ENCODE peak calls at places on chromosomes 1 and 21, in five cellular contexts. V, C, U, N and F are unnamed samples.
A peak's percentile ranks its signal among the peaks of the same experiment; 100 is the strongest.

GRCh38 chr1:231139659-231140650 is 21.9 kb upstream of the TRIM67 start:
- DNase-seq in N (no peak), C (no peak), U (no peak), V (no peak), F (no peak)

GRCh38 chr1:35567947-35568558 is 5.1 kb upstream of the TFAP2E start:
- DNase-seq in N (no peak), C (no peak), U (no peak), V (no peak), F (no peak)

GRCh38 chr1:111515291-111516007 is 12.0 kb upstream of the ADORA3 start:
- DNase-seq in V (peak; percentile 65), U (no peak), C (no peak), N (no peak), F (no peak)

GRCh38 chr21:18529253-18529652 is 125.7 kb upstream of the TMPRSS15 start:
- DNase-seq in N (no peak), U (no peak), V (no peak), C (peak; percentile 94), F (peak; percentile 58)

GRCh38 chr1:46724991-46725735 is 6.2 kb upstream of the EFCAB14 start:
- DNase-seq in C (peak; percentile 76), V (peak; percentile 79), U (peak; percentile 71), N (peak; percentile 74), F (peak; percentile 96)

GRCh38 chr1:176141449-176141848 is 65.6 kb downstream of the COP1 start:
- DNase-seq in C (no peak), V (no peak), N (no peak), U (no peak), F (no peak)

GRCh38 chr1:47330212-47330611 is 3.4 kb upstream of the CMPK1 start:
- DNase-seq in N (no peak), V (no peak), C (no peak), U (no peak), F (no peak)

GRCh38 chr1:10642403-10643080 is 153.9 kb downstream of the CASZ1 start:
- DNase-seq in N (no peak), U (no peak), C (no peak), V (no peak), F (no peak)

GRCh38 chr1:17403081-17403480 is 31.1 kb downstream of the PADI6 start:
- DNase-seq in N (no peak), C (no peak), U (no peak), V (no peak), F (no peak)

GRCh38 chr1:43671626-43672330 is 21.8 kb downstream of the KDM4A start:
- DNase-seq in C (no peak), N (no peak), U (no peak), V (no peak), F (no peak)

GRCh38 chr1:25875856-25876692 is 566 bp upstream of the PAQR7 start:
- DNase-seq in U (peak; percentile 80), N (no peak), V (peak; percentile 72), C (no peak), F (no peak)

GRCh38 chr21:19713324-19713723 is 1284.9 kb upstream of the NCAM2 start:
- DNase-seq in C (no peak), U (no peak), V (no peak), N (no peak), F (no peak)

GRCh38 chr1:206002160-206002559 is 1.0 kb downstream of the RAB7B start:
- DNase-seq in U (peak; percentile 33), N (peak; percentile 11), C (no peak), V (no peak), F (no peak)

GRCh38 chr1:215749423-215749822 is 182.3 kb downstream of the KCTD3 start:
- DNase-seq in U (no peak), N (no peak), C (no peak), V (no peak), F (no peak)

GRCh38 chr1:82540006-82540405 is 739.3 kb downstream of the ADGRL2 start:
- DNase-seq in C (no peak), N (no peak), U (no peak), V (no peak), F (no peak)

GRCh38 chr21:45363921-45364463 is 41.0 kb upstream of the COL18A1 start:
- DNase-seq in U (no peak), V (peak; percentile 84), C (peak; percentile 66), N (peak; percentile 59), F (no peak)

GRCh38 chr1:226123212-226123560 is 60.7 kb downstream of the H3-3A start:
- DNase-seq in U (no peak), N (no peak), V (no peak), C (peak; percentile 26), F (no peak)

GRCh38 chr21:44413566-44414290 is 41.6 kb upstream of the LRRC3 start:
- DNase-seq in N (no peak), V (no peak), U (peak; percentile 38), C (no peak), F (no peak)

GRCh38 chr1:221335161-221336101 is 406.5 kb downstream of the DUSP10 start:
- DNase-seq in C (peak; percentile 59), V (peak; percentile 51), U (no peak), N (no peak), F (no peak)

GRCh38 chr21:28359300-28359699 is 633.4 kb downstream of the LTN1 start:
- DNase-seq in U (no peak), C (no peak), V (no peak), N (no peak), F (no peak)

GRCh38 chr1:16420719-16421118 is 16.5 kb downstream of the SPATA21 start:
- DNase-seq in C (no peak), V (no peak), N (peak; percentile 76), U (no peak), F (no peak)

GRCh38 chr1:16986596-16987361 is 6.4 kb upstream of the MFAP2 start:
- DNase-seq in N (no peak), C (no peak), V (no peak), U (peak; percentile 80), F (peak; percentile 44)

GRCh38 chr1:1358433-1359201 is at the start of gene MXRA8:
- DNase-seq in U (peak; percentile 74), V (peak; percentile 77), C (no peak), N (no peak), F (peak; percentile 96)